ENCODE peak calls at places on chromosome 14, in eight cellular contexts. U, W, A, F, M, G, I and Y are unnamed samples.

GRCh38 chr14:60710506-60710905 is 13.6 kb downstream of the SIX4 start:
- DNase-seq in U (no peak), W (no peak), A (no peak), F (no peak), M (no peak), G (no peak), I (no peak), Y (no peak)

GRCh38 chr14:92603309-92604257 is 90.0 kb downstream of the RIN3 start:
- DNase-seq in U (peak; percentile 70), W (peak; percentile 77), A (peak; percentile 43), F (peak; percentile 35), M (no peak), G (peak; percentile 92), I (peak; percentile 52), Y (no peak)

GRCh38 chr14:89349196-89350008 is 67.6 kb downstream of the FOXN3 start:
- DNase-seq in U (peak; percentile 54), W (no peak), A (no peak), F (no peak), M (no peak), G (peak; percentile 41), I (peak; percentile 90), Y (peak; percentile 22)

GRCh38 chr14:57526942-57527341 is 33.3 kb upstream of the CCDC198 start:
- DNase-seq in U (no peak), W (no peak), A (no peak), F (no peak), M (no peak), G (no peak), I (peak; percentile 58), Y (peak; percentile 18)

GRCh38 chr14:33123281-33123680 is 184.6 kb downstream of the NPAS3 start:
- DNase-seq in U (no peak), W (no peak), A (no peak), F (no peak), M (no peak), G (no peak), I (no peak), Y (no peak)

GRCh38 chr14:89327771-89328212 is 89.2 kb downstream of the FOXN3 start:
- DNase-seq in U (no peak), W (no peak), A (no peak), F (no peak), M (no peak), G (peak; percentile 91), I (no peak), Y (no peak)

GRCh38 chr14:91893659-91894058 is 26.3 kb upstream of the TC2N start:
- DNase-seq in U (no peak), W (no peak), A (no peak), F (no peak), M (no peak), G (no peak), I (no peak), Y (no peak)

GRCh38 chr14:22334275-22334577 is 254.8 kb downstream of the DAD1 start:
- DNase-seq in U (no peak), W (no peak), A (no peak), F (no peak), M (no peak), G (no peak), I (no peak), Y (no peak)

GRCh38 chr14:75448209-75448608 is 20.4 kb downstream of the JDP2 start:
- DNase-seq in U (peak; percentile 36), W (no peak), A (no peak), F (no peak), M (no peak), G (no peak), I (no peak), Y (no peak)

GRCh38 chr14:104100171-104101085 is 14.9 kb downstream of the ASPG start:
- DNase-seq in U (peak; percentile 43), W (peak; percentile 62), A (no peak), F (no peak), M (no peak), G (no peak), I (no peak), Y (no peak)

GRCh38 chr14:44316647-44317432 is 190.2 kb downstream of the FSCB start:
- DNase-seq in U (no peak), W (no peak), A (no peak), F (no peak), M (peak; percentile 57), G (peak; percentile 98), I (no peak), Y (no peak)

GRCh38 chr14:64707661-64708060 is 3.4 kb downstream of the PLEKHG3 start:
- DNase-seq in U (no peak), W (no peak), A (no peak), F (no peak), M (peak; percentile 72), G (peak; percentile 92), I (no peak), Y (no peak)

GRCh38 chr14:22536853-22537338 is 52.1 kb downstream of the DAD1 start:
- DNase-seq in U (peak; percentile 62), W (no peak), A (peak; percentile 74), F (peak; percentile 68), M (peak; percentile 61), G (peak; percentile 97), I (no peak), Y (no peak)

DNA sequence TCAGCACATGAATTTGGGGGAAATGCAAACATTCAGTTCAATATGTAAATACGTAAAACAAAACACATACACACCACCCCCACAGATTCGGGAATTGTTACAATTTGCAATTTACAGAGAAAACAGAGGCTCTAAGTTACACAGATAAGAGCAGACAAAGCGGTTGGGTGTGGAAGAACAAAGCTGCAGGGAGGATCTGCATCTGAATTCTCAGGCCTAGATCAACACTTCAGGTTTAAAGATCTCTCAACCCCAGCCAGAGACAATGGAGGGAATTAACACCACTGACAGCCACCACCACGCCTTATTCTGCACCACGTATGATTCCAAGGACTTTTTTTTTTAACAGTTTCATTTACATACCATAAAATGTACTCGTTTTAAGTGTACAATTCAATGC is 375.5 kb downstream of the BCL11B start:
- DNase-seq in U (no peak), W (no peak), A (no peak), F (no peak), M (no peak), G (no peak), I (no peak), Y (no peak)
- H3K9me3 ChIP-seq in U (no peaks in the 10 kb centered on the region), W (no peaks in the 10 kb centered on the region), A (no peaks in the 10 kb centered on the region), F (no peaks in the 10 kb centered on the region), M (no peaks in the 10 kb centered on the region), G (peaks cover 2% of the 10 kb centered on the region), I (no peaks in the 10 kb centered on the region), Y (no peaks in the 10 kb centered on the region)

GRCh38 chr14:34361504-34362011 is 100.5 kb downstream of the SPTSSA start:
- DNase-seq in U (no peak), W (no peak), A (peak; percentile 32), F (no peak), M (no peak), G (no peak), I (no peak), Y (no peak)

GRCh38 chr14:34363733-34364134 is 98.3 kb downstream of the SPTSSA start:
- DNase-seq in U (no peak), W (peak; percentile 69), A (no peak), F (no peak), M (no peak), G (peak; percentile 41), I (no peak), Y (no peak)

GRCh38 chr14:34364201-34364600 is 97.8 kb downstream of the SPTSSA start:
- DNase-seq in U (no peak), W (no peak), A (no peak), F (no peak), M (no peak), G (peak; percentile 56), I (no peak), Y (no peak)

GRCh38 chr14:34365309-34365915 is 96.6 kb downstream of the SPTSSA start:
- DNase-seq in U (no peak), W (no peak), A (no peak), F (no peak), M (no peak), G (no peak), I (peak; percentile 11), Y (no peak)

GRCh38 chr14:34362625-34363251 is 99.3 kb downstream of the SPTSSA start:
- DNase-seq in U (no peak), W (no peak), A (no peak), F (no peak), M (no peak), G (no peak), I (no peak), Y (no peak)
- H3K27me3 ChIP-seq in U (no peaks in the 10 kb centered on the region), W (no peaks in the 10 kb centered on the region), A (no peaks in the 10 kb centered on the region), F (peaks cover 5% of the 10 kb centered on the region), M (no peaks in the 10 kb centered on the region), G (no peaks in the 10 kb centered on the region), I (no peaks in the 10 kb centered on the region), Y (no peaks in the 10 kb centered on the region)

DNA sequence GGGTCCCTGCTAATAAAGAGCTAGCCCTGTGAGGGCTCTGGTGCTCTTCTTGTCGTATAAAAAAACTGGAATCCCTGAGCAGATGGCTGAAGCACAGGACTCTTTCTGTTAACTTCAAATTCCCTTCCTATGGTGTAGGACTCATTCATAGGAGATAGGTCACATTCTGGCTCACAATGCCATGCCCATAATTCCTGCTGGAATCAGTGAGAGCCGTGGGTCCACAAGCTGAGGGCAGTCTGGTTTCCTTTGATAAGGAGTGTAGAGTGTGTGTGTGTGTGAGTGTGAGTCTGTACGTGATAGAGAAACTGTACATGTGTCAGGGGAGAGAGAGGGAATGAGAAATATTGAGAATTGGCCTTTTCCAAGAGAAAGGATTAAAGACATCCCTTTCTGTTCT is 78.7 kb downstream of the TMX1 start:
- DNase-seq in U (no peak), W (no peak), A (no peak), F (no peak), M (no peak), G (peak; percentile 20), I (no peak), Y (no peak)
- H3K9me3 ChIP-seq in U (no peaks in the 10 kb centered on the region), W (no peaks in the 10 kb centered on the region), A (no peaks in the 10 kb centered on the region), F (no peaks in the 10 kb centered on the region), M (no peaks in the 10 kb centered on the region), G (no peaks in the 10 kb centered on the region), I (no peaks in the 10 kb centered on the region), Y (no peaks in the 10 kb centered on the region)

GRCh38 chr14:39454906-39455539 is 22.8 kb upstream of the FBXO33 start:
- DNase-seq in U (no peak), W (no peak), A (no peak), F (no peak), M (no peak), G (no peak), I (no peak), Y (no peak)

GRCh38 chr14:39456702-39457250 is 24.5 kb upstream of the FBXO33 start:
- DNase-seq in U (no peak), W (no peak), A (no peak), F (no peak), M (no peak), G (no peak), I (no peak), Y (no peak)

GRCh38 chr14:39452680-39453079 is 20.4 kb upstream of the FBXO33 start:
- DNase-seq in U (no peak), W (no peak), A (no peak), F (no peak), M (no peak), G (no peak), I (no peak), Y (no peak)

GRCh38 chr14:39447155-39447554 is 14.9 kb upstream of the FBXO33 start:
- DNase-seq in U (no peak), W (no peak), A (no peak), F (no peak), M (no peak), G (no peak), I (no peak), Y (no peak)

DNA sequence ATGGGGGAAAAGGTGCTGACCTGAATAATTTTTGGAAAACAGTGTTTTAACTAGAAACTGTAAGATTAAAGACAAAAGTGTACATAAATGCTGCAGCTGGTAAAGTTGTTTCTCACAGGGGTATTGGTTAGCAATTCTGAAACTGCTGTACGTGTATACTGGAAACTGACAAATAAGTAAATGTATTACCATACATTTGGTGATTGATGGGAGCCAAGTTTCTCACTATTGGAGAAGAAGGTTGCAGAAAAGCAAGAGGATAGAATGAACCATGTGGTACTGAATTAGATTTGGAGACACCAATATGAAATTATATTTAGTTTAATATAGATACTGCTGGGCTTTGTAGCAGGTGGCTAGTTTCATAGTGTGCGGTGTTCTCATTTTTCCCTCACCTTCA is 19.6 kb upstream of the FBXO33 start:
- DNase-seq in U (no peak), W (no peak), A (no peak), F (no peak), M (no peak), G (no peak), I (no peak), Y (no peak)
- H3K27me3 ChIP-seq in U (no peaks in the 10 kb centered on the region), W (no peaks in the 10 kb centered on the region), A (no peaks in the 10 kb centered on the region), F (no peaks in the 10 kb centered on the region), M (no peaks in the 10 kb centered on the region), G (no peaks in the 10 kb centered on the region), I (no peaks in the 10 kb centered on the region), Y (no peaks in the 10 kb centered on the region)